ENCODE peak calls at places on chromosomes 12 and 14, in seven cellular contexts. D, J, I, Q, G, E and L are unnamed samples.

GRCh38 chr12:75438052-75438754 is 42.4 kb upstream of the GLIPR1 start:
- DNase-seq in E (no peak), D (no peak), Q (no peak), J (no peak), I (no peak), G (no peak), L (no peak)

GRCh38 chr12:6723607-6724408 is at the start of gene COPS7A:
- DNase-seq in J (peak), D (peak), Q (peak), G (peak), I (peak), E (peak), L (peak)

GRCh38 chr14:44446965-44447364 is 60.1 kb downstream of the FSCB start:
- DNase-seq in I (no peak), J (no peak), Q (no peak), G (no peak), D (no peak), E (no peak), L (no peak)

GRCh38 chr12:107196681-107197080 is 103.3 kb upstream of the CRY1 start:
- DNase-seq in J (no peak), Q (no peak), G (no peak), E (no peak), I (no peak), D (no peak), L (no peak)

GRCh38 chr12:80935076-80935475 is 2.7 kb downstream of the LIN7A start:
- DNase-seq in G (no peak), E (no peak), I (no peak), Q (no peak), J (no peak), D (no peak), L (no peak)

GRCh38 chr12:131505561-131505960 is 205.3 kb upstream of the SFSWAP start:
- DNase-seq in I (no peak), J (no peak), D (no peak), E (no peak), Q (no peak), G (no peak), L (no peak)

GRCh38 chr14:85602366-85602765 is 72.4 kb downstream of the FLRT2 start:
- DNase-seq in J (no peak), Q (no peak), E (no peak), D (no peak), I (no peak), G (no peak), L (no peak)

GRCh38 chr12:47216150-47216677 is 136.5 kb upstream of the AMIGO2 start:
- DNase-seq in D (no peak), E (peak), I (no peak), Q (no peak), G (no peak), J (no peak), L (peak)

GRCh38 chr12:88723219-88723618 is 142.9 kb upstream of the KITLG start:
- DNase-seq in E (no peak), D (no peak), J (no peak), G (no peak), I (no peak), Q (no peak), L (no peak)

GRCh38 chr12:104280703-104281458 is 22.7 kb upstream of the EID3 start:
- DNase-seq in E (no peak), J (no peak), G (peak), I (no peak), D (no peak), Q (no peak), L (no peak)

GRCh38 chr12:122834229-122834920 is 882 bp upstream of the HIP1R start:
- DNase-seq in J (peak), D (peak), G (peak), I (no peak), Q (peak), E (peak), L (peak)

GRCh38 chr12:122021822-122022392 is at the start of gene BCL7A:
- DNase-seq in E (peak), D (peak), G (no peak), I (peak), J (peak), Q (peak), L (peak)

GRCh38 chr14:80867091-80867490 is 74.4 kb downstream of the CEP128 start:
- DNase-seq in J (no peak), G (no peak), E (no peak), D (no peak), Q (no peak), I (no peak), L (no peak)

GRCh38 chr14:75452324-75452723 is 24.5 kb downstream of the JDP2 start:
- DNase-seq in D (no peak), Q (no peak), E (no peak), G (no peak), I (peak), J (no peak), L (no peak)

GRCh38 chr14:66920196-66920595 is 269.0 kb upstream of the GARIN2 start:
- DNase-seq in J (no peak), Q (no peak), E (no peak), D (no peak), G (no peak), I (no peak), L (no peak)

GRCh38 chr12:118166946-118167345 is 31.0 kb downstream of the PEBP1 start:
- DNase-seq in G (no peak), I (no peak), J (no peak), Q (no peak), D (no peak), E (no peak), L (no peak)

GRCh38 chr14:26621366-26621765 is 23.5 kb upstream of the NOVA1 start:
- DNase-seq in Q (no peak), G (no peak), D (no peak), J (no peak), I (no peak), E (no peak), L (no peak)

GRCh38 chr14:68637106-68638021 is 155.5 kb downstream of the ZFP36L1 start:
- DNase-seq in I (no peak), G (peak), E (peak), D (no peak), J (peak), Q (no peak), L (no peak)

GRCh38 chr14:32078030-32078793 is 1.1 kb downstream of the ARHGAP5 start:
- DNase-seq in Q (no peak), E (peak), J (peak), G (no peak), I (no peak), D (peak), L (peak)

GRCh38 chr12:57119694-57120093 is 8.5 kb upstream of the STAT6 start:
- DNase-seq in J (no peak), I (no peak), D (no peak), E (no peak), Q (no peak), G (no peak), L (no peak)

GRCh38 chr12:80979821-80980220 is 42.1 kb upstream of the LIN7A start:
- DNase-seq in E (no peak), I (no peak), Q (no peak), J (no peak), D (no peak), G (no peak), L (no peak)

GRCh38 chr14:58460772-58461171 is 33.3 kb downstream of the KIAA0586 start:
- DNase-seq in J (no peak), I (no peak), E (no peak), G (no peak), Q (no peak), D (no peak), L (no peak)

GRCh38 chr14:76715102-76715926 is 46.0 kb upstream of the VASH1 start:
- DNase-seq in J (no peak), E (no peak), Q (no peak), G (no peak), I (no peak), D (no peak), L (no peak)

GRCh38 chr14:81302613-81303012 is 81.9 kb upstream of the GTF2A1 start:
- DNase-seq in D (no peak), Q (peak), G (no peak), J (no peak), I (no peak), E (no peak), L (no peak)

GRCh38 chr12:57694459-57695019 is 607 bp downstream of the OS9 start:
- DNase-seq in I (no peak), Q (no peak), G (no peak), D (no peak), J (no peak), E (no peak), L (no peak)

GRCh38 chr14:92687681-92688433 is 60.6 kb downstream of the LGMN start:
- DNase-seq in G (no peak), Q (peak), I (no peak), J (peak), E (no peak), D (no peak), L (no peak)